ENCODE peak calls at places on chromosomes 2 and 18, in nine cellular contexts. B, M, E, G, P, Z, C, K and R are unnamed samples.
A peak's percentile ranks its signal among the peaks of the same experiment; 100 is the strongest.

GRCh38 chr2:127864877-127865276 is 6.9 kb upstream of the POLR2D start:
- DNase-seq in B (no peak), M (no peak), E (no peak), G (peak; percentile 64), P (no peak), Z (no peak), C (no peak), K (peak; percentile 52), R (no peak)

GRCh38 chr2:111910609-111911277 is 12.3 kb downstream of the MERTK start:
- DNase-seq in B (no peak), M (no peak), E (no peak), G (no peak), P (no peak), Z (no peak), C (no peak), K (no peak), R (no peak)

GRCh38 chr2:161371869-161372268 is 44.2 kb upstream of the TBR1 start:
- DNase-seq in B (no peak), M (no peak), E (no peak), G (no peak), P (no peak), Z (no peak), C (no peak), K (peak; percentile 58), R (no peak)

GRCh38 chr18:58044370-58045264 is 591 bp downstream of the NEDD4L start:
- DNase-seq in B (peak; percentile 34), M (peak; percentile 84), E (peak; percentile 62), G (peak; percentile 59), P (peak; percentile 69), Z (peak; percentile 40), C (peak; percentile 35), K (peak; percentile 87), R (peak; percentile 66)

GRCh38 chr2:160869411-160869810 is 290.8 kb upstream of the TANK start:
- DNase-seq in B (no peak), M (no peak), E (peak; percentile 82), G (no peak), P (no peak), Z (no peak), C (no peak), K (no peak), R (no peak)

GRCh38 chr2:227460833-227461232 is 11.1 kb upstream of the AGFG1 start:
- DNase-seq in B (no peak), M (no peak), E (no peak), G (no peak), P (no peak), Z (no peak), C (no peak), K (no peak), R (peak; percentile 38)

GRCh38 chr2:52884971-52885370 is 882.6 kb upstream of the CHAC2 start:
- DNase-seq in B (no peak), M (no peak), E (no peak), G (no peak), P (no peak), Z (no peak), C (no peak), K (no peak), R (no peak)

GRCh38 chr2:8634466-8635172 is 47.2 kb upstream of the ID2 start:
- DNase-seq in B (no peak), M (no peak), E (no peak), G (no peak), P (no peak), Z (no peak), C (no peak), K (no peak), R (no peak)

GRCh38 chr2:71619230-71619741 is 165.9 kb downstream of the DYSF start:
- DNase-seq in B (no peak), M (no peak), E (no peak), G (peak; percentile 32), P (no peak), Z (no peak), C (no peak), K (no peak), R (no peak)

GRCh38 chr18:64966667-64967066 is 784.1 kb upstream of the CDH7 start:
- DNase-seq in B (no peak), M (no peak), E (no peak), G (no peak), P (no peak), Z (peak; percentile 16), C (peak; percentile 17), K (peak; percentile 63), R (no peak)

GRCh38 chr2:39519886-39520285 is 82.8 kb upstream of the MAP4K3 start:
- DNase-seq in B (no peak), M (no peak), E (no peak), G (no peak), P (no peak), Z (no peak), C (no peak), K (no peak), R (no peak)

GRCh38 chr2:241035818-241036396 is 37.5 kb downstream of the SNED1 start:
- DNase-seq in B (no peak), M (no peak), E (no peak), G (no peak), P (no peak), Z (no peak), C (no peak), K (no peak), R (peak; percentile 57)

GRCh38 chr2:241821460-241822263 is 12.7 kb downstream of the NEU4 start:
- DNase-seq in B (no peak), M (peak; percentile 67), E (no peak), G (no peak), P (no peak), Z (no peak), C (no peak), K (no peak), R (no peak)

GRCh38 chr18:56641714-56642331 is 3.4 kb upstream of the TXNL1 start:
- DNase-seq in B (no peak), M (no peak), E (peak; percentile 71), G (no peak), P (no peak), Z (no peak), C (no peak), K (no peak), R (no peak)

GRCh38 chr2:74391580-74392448 is 11.7 kb upstream of the DCTN1 start:
- DNase-seq in B (peak; percentile 91), M (peak; percentile 98), E (peak; percentile 79), G (peak; percentile 97), P (peak; percentile 91), Z (peak; percentile 93), C (peak; percentile 96), K (peak; percentile 98), R (peak; percentile 98)

GRCh38 chr2:240392948-240393830 is 42.3 kb upstream of the GPC1 start:
- DNase-seq in B (no peak), M (peak; percentile 61), E (no peak), G (no peak), P (no peak), Z (no peak), C (no peak), K (peak; percentile 36), R (no peak)

GRCh38 chr2:86072271-86072858 is 33.3 kb downstream of the POLR1A start:
- DNase-seq in B (no peak), M (no peak), E (no peak), G (peak; percentile 85), P (no peak), Z (peak; percentile 47), C (no peak), K (no peak), R (peak; percentile 78)

GRCh38 chr18:9055185-9055584 is 47.3 kb upstream of the NDUFV2 start:
- DNase-seq in B (no peak), M (no peak), E (peak; percentile 85), G (no peak), P (no peak), Z (peak; percentile 39), C (no peak), K (no peak), R (no peak)

GRCh38 chr2:170493698-170494097 is 221.4 kb upstream of the SP5 start:
- DNase-seq in B (no peak), M (no peak), E (no peak), G (no peak), P (no peak), Z (no peak), C (no peak), K (no peak), R (no peak)

GRCh38 chr2:78541451-78542267 is 483.8 kb upstream of the REG3G start:
- DNase-seq in B (no peak), M (no peak), E (no peak), G (no peak), P (no peak), Z (no peak), C (no peak), K (peak; percentile 91), R (no peak)

DNA sequence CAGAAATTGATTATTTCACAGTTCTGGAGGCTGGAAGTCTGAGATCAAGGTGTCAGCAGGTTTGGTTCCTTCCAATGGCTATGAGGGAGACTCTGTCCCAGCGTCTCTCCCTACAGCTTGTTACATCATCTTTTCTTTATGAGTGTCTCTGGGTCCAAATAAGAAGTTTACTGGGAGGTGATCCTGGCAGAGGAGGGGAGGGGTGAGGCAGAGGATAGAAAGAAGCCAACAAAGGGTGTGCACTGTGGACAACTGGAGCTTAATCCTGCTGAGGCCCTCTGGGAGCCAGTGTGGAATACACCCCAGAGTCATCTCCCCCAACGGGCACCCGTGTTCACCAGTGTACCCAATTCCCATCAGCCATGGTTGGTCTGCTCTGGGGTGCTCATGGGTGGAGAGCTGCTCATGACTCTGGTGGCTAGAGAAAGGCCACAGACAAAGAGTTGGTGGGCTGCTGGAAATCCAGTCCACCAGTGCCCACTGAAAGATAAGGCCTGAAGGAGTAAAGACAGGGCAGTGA is 57.5 kb upstream of the CTLA4 start:
- DNase-seq in B (no peak), M (no peak), E (no peak), G (no peak), P (no peak), Z (no peak), C (no peak), K (no peak), R (no peak)
- H3K27ac ChIP-seq in B (no peak overlapping the region), M (no peak overlapping the region), E (no peak overlapping the region), G (no peak overlapping the region), P (no peak overlapping the region), Z (no peak overlapping the region), C (no peak overlapping the region), K (no peak overlapping the region), R (no peak overlapping the region)

GRCh38 chr2:66329081-66329605 is 105.8 kb upstream of the MEIS1 start:
- DNase-seq in B (no peak), M (no peak), E (no peak), G (no peak), P (no peak), Z (no peak), C (no peak), K (no peak), R (no peak)
- H3K27me3 ChIP-seq in B (no peaks in the 10 kb centered on the region), M (no peaks in the 10 kb centered on the region), E (peaks cover 3% of the 10 kb centered on the region), G (no peaks in the 10 kb centered on the region), P (no peaks in the 10 kb centered on the region), Z (no peaks in the 10 kb centered on the region), C (no peaks in the 10 kb centered on the region), K (no peaks in the 10 kb centered on the region), R (peaks cover 2% of the 10 kb centered on the region)

GRCh38 chr18:49813321-49814146 is at the start of gene ACAA2:
- DNase-seq in B (peak; percentile 76), M (peak; percentile 97), E (peak; percentile 87), G (peak; percentile 94), P (peak; percentile 87), Z (peak; percentile 78), C (peak; percentile 65), K (peak; percentile 93), R (peak; percentile 92)
- H3K4me1 ChIP-seq in B (peaks cover 44% of the 10 kb centered on the region), M (peaks cover 32% of the 10 kb centered on the region), E (peaks cover 12% of the 10 kb centered on the region), G (peaks cover 12% of the 10 kb centered on the region), P (peaks cover 39% of the 10 kb centered on the region), Z (peaks cover 13% of the 10 kb centered on the region), C (peaks cover 1% of the 10 kb centered on the region), K (no peaks in the 10 kb centered on the region), R (peaks cover 22% of the 10 kb centered on the region)

DNA sequence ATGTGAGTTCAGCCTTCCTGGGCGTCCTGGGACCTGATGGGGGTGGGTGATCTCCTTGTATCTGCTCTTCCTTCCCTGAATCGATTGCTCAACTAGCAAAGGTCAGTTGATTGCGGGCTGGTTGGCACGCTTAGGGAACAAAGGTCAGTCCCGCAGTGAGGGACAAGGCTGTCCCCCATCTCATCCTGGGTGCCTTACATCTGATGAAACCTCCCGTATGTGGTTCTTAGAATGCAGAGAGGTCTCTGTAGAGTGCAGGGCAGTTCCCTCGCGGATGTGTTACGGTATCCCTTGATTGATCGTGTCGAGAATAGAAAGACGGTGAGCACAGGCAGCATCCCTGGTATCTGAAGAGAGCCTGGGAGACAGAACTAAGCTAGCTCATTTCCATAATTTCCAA is 56.4 kb upstream of the RBM44 start:
- DNase-seq in B (no peak), M (no peak), E (no peak), G (no peak), P (no peak), Z (no peak), C (no peak), K (no peak), R (no peak)
- H3K27ac ChIP-seq in B (no peak overlapping the region), M (no peak overlapping the region), E (no peak overlapping the region), G (peak overlapping the region; percentile 59), P (no peak overlapping the region), Z (no peak overlapping the region), C (no peak overlapping the region), K (no peak overlapping the region), R (no peak overlapping the region)